ENCODE peak calls at places on chromosomes 7 and 10, in seven cellular contexts. U is WERI-Rb-1; X is activated CD8-positive, alpha-beta T cell treated with anti-CD3 and anti-CD28 coated beads for 36 hours; I is omental fat pad; Y is dorsolateral prefrontal cortex; C is bronchial epithelial cell; K is adrenal gland. A is an unnamed sample.
A peak's percentile ranks its signal among the peaks of the same experiment; 100 is the strongest.

GRCh38 chr7:158885624-158886023 is 29.3 kb downstream of the DYNC2I1 start:
- DNase-seq in Y (no peak), U (no peak), X (no peak), I (no peak), C (peak; percentile 10), K (no peak), A (no peak)

GRCh38 chr10:11015371-11015934 is 2.2 kb upstream of the CELF2 start:
- DNase-seq in K (no peak), I (no peak), Y (no peak), C (no peak), U (no peak), X (no peak), A (no peak)

GRCh38 chr10:13717936-13718772 is 131.4 kb downstream of the PRPF18 start:
- DNase-seq in Y (peak; percentile 67), C (peak; percentile 76), X (peak; percentile 57), K (peak; percentile 74), I (no peak), U (no peak), A (no peak)

GRCh38 chr7:155758348-155758747 is 53.9 kb downstream of the SHH start:
- DNase-seq in X (no peak), K (no peak), C (no peak), Y (no peak), U (peak; percentile 26), I (no peak), A (no peak)

GRCh38 chr7:74059681-74060588 is 23.7 kb upstream of the LIMK1 start:
- DNase-seq in X (no peak), C (peak; percentile 69), U (peak; percentile 35), I (no peak), K (no peak), Y (no peak), A (no peak)

GRCh38 chr10:80599424-80599847 is 61.7 kb downstream of the SH2D4B start:
- DNase-seq in U (peak; percentile 75), Y (peak; percentile 41), I (no peak), X (peak; percentile 58), C (peak; percentile 68), K (peak; percentile 54), A (no peak)

GRCh38 chr7:452230-452751 is 67.4 kb downstream of the PDGFA start:
- DNase-seq in C (no peak), X (peak; percentile 18), I (no peak), K (peak; percentile 56), Y (no peak), U (no peak), A (no peak)

GRCh38 chr10:246431-246830 is 111.2 kb downstream of the ZMYND11 start:
- DNase-seq in C (no peak), X (no peak), Y (no peak), I (no peak), K (no peak), U (no peak), A (no peak)

GRCh38 chr7:5419523-5420107 is 4.0 kb downstream of the TNRC18 start:
- DNase-seq in C (no peak), I (no peak), X (no peak), U (no peak), K (no peak), Y (peak; percentile 53), A (peak; percentile 52)
- TF ChIP-seq CTCF in C (no peak), I (no peak), X (no peak), U (no peak), K (no peak), Y (no peak), A (no peak)

DNA sequence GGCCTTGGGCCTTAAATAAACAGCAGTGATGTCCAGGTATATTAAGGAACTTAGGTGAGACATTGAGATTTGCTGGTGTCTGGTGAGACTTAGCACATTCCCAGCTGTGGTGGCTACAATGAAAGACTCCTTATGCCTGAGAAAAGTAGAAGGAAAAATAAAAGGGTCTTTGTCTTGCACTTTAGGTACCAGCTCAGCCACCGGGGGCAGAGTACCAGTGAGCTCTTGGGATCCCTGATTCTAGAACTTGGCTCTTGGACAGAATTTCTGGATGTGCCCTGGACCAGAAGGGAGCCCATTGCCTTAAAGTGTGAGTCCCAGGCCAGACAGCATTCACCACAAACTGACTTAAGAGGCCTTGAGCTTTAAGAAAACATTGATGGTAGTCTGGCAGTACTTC is 1038.7 kb downstream of the SORCS3 start:
- DNase-seq in C (no peak), Y (no peak), X (no peak), K (no peak), I (no peak), U (no peak), A (no peak)
- TF ChIP-seq CTCF in C (peak; percentile 14), Y (no peak), X (no peak), K (no peak), I (no peak), U (no peak), A (no peak)

GRCh38 chr7:104862719-104863118 is 151.3 kb upstream of the KMT2E start:
- DNase-seq in X (no peak), K (no peak), U (peak; percentile 60), I (no peak), Y (no peak), C (no peak), A (no peak)
- TF ChIP-seq CTCF in X (no peak), K (no peak), U (peak; percentile 76), I (no peak), Y (no peak), C (no peak), A (peak; percentile 36)

DNA sequence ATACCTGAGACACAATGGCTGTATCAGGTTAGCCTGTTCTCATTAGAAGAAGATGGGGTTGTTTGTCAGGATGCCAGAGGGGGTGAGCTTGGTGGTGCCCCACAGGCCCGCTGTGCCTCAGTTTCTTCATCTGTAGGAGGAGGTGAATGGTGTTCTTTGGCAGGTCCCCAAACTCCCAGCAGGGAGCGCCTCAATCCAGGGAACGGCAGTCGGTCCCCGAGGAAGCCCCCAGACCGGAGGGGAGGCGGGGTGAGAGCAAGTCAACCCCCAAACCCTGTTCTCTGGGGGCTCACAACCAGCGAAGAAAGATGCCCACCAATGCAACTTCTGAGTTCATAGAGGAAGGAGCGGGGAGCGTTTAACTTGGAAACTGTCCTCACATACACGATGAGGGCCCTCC is 16.0 kb downstream of the C10orf105 start:
- DNase-seq in K (no peak), Y (no peak), U (no peak), C (no peak), X (no peak), I (no peak), A (no peak)
- TF ChIP-seq CTCF in K (no peak), Y (no peak), U (no peak), C (no peak), X (no peak), I (no peak), A (no peak)

GRCh38 chr7:10128748-10129147 is 844.9 kb upstream of the PHF14 start:
- DNase-seq in K (no peak), Y (no peak), C (peak; percentile 0), I (no peak), X (no peak), U (peak; percentile 44), A (no peak)
- TF ChIP-seq CTCF in K (no peak), Y (peak; percentile 60), C (no peak), I (no peak), X (no peak), U (peak; percentile 30), A (peak; percentile 36)

GRCh38 chr10:90571876-90572275 is 286.0 kb downstream of the HTR7 start:
- DNase-seq in Y (no peak), K (no peak), X (no peak), C (no peak), I (no peak), U (no peak), A (no peak)
- TF ChIP-seq CTCF in Y (no peak), K (no peak), X (no peak), C (no peak), I (no peak), U (no peak), A (no peak)

GRCh38 chr7:27168265-27168947 is 3.1 kb upstream of the HOXA9 start:
- DNase-seq in C (no peak), I (no peak), X (peak; percentile 62), Y (no peak), K (no peak), U (no peak), A (no peak)
- TF ChIP-seq CTCF in C (no peak), I (no peak), X (no peak), Y (no peak), K (no peak), U (no peak), A (no peak)

A was measured in mesothelial cell of epicardium.